ENCODE peak calls at places on chromosomes 16 and 17, in seven cellular contexts. Z is GM12878; F is CD8-positive, alpha-beta T cell; L is Peyer's patch; G is breast epithelium; D is upper lobe of right lung; U is ascending aorta. A is an unnamed sample.

GRCh38 chr17:71423871-71424546 is 696.8 kb upstream of the SOX9 start:
- DNase-seq in Z (no peak), F (no peak), L (no peak), G (no peak), D (no peak), U (no peak), A (no peak)

GRCh38 chr17:50953831-50954601 is 87.9 kb upstream of the TOB1 start:
- DNase-seq in Z (no peak), F (no peak), L (peak; percentile 51), G (no peak), D (peak; percentile 80), U (peak; percentile 63), A (peak; percentile 33)

GRCh38 chr16:6483634-6484033 is 849.0 kb upstream of the RBFOX1 start:
- DNase-seq in Z (no peak), F (no peak), L (no peak), G (no peak), D (no peak), U (no peak), A (no peak)

GRCh38 chr17:50365165-50365564 is 7.8 kb downstream of the MRPL27 start:
- DNase-seq in Z (no peak), F (no peak), L (no peak), G (no peak), D (no peak), U (no peak), A (no peak)

GRCh38 chr16:89720520-89720858 is 209 bp downstream of the VPS9D1 start:
- DNase-seq in Z (no peak), F (no peak), L (peak; percentile 82), G (no peak), D (peak; percentile 79), U (no peak), A (peak; percentile 77)

GRCh38 chr17:64736804-64737492 is 74.8 kb upstream of the SMURF2 start:
- DNase-seq in Z (no peak), F (peak; percentile 55), L (peak; percentile 79), G (no peak), D (no peak), U (no peak), A (peak; percentile 67)

GRCh38 chr17:1030684-1031557 is 34.0 kb downstream of the TIMM22 start:
- DNase-seq in Z (no peak), F (no peak), L (no peak), G (no peak), D (no peak), U (no peak), A (no peak)

GRCh38 chr16:80300876-80301275 is 239.9 kb upstream of the DYNLRB2 start:
- DNase-seq in Z (no peak), F (no peak), L (no peak), G (no peak), D (no peak), U (no peak), A (no peak)

GRCh38 chr17:338442-339192 is 14.0 kb downstream of the RPH3AL start:
- DNase-seq in Z (no peak), F (no peak), L (peak; percentile 57), G (peak; percentile 51), D (peak; percentile 65), U (no peak), A (peak; percentile 44)

GRCh38 chr17:55770220-55770870 is 19.5 kb downstream of the PCTP start:
- DNase-seq in Z (no peak), F (no peak), L (no peak), G (no peak), D (no peak), U (no peak), A (peak; percentile 57)

GRCh38 chr16:11361751-11362742 is 16.8 kb downstream of the RMI2 start:
- DNase-seq in Z (peak; percentile 45), F (peak; percentile 24), L (peak; percentile 70), G (no peak), D (peak; percentile 51), U (no peak), A (peak; percentile 36)

GRCh38 chr17:1773755-1774181 is 11.9 kb downstream of the SERPINF1 start:
- DNase-seq in Z (no peak), F (no peak), L (no peak), G (no peak), D (no peak), U (no peak), A (no peak)

GRCh38 chr17:75516255-75516618 is at the start of gene TSEN54:
- DNase-seq in Z (peak; percentile 33), F (peak; percentile 97), L (peak; percentile 98), G (peak; percentile 94), D (peak; percentile 98), U (peak; percentile 96), A (peak; percentile 94)

GRCh38 chr16:2048116-2048543 is 345 bp downstream of the TSC2 start:
- DNase-seq in Z (no peak), F (peak; percentile 22), L (peak; percentile 58), G (no peak), D (no peak), U (no peak), A (peak; percentile 27)

GRCh38 chr16:67935402-67936123 is 1.1 kb downstream of the PSMB10 start:
- DNase-seq in Z (peak; percentile 84), F (peak; percentile 93), L (peak; percentile 99), G (peak; percentile 95), D (peak; percentile 98), U (peak; percentile 96), A (peak; percentile 98)

GRCh38 chr17:49528966-49529365 is 33.9 kb downstream of the NGFR start:
- DNase-seq in Z (no peak), F (no peak), L (peak; percentile 22), G (peak; percentile 22), D (no peak), U (peak; percentile 31), A (no peak)

GRCh38 chr16:79997257-79997656 is 396.7 kb upstream of the MAF start:
- DNase-seq in Z (no peak), F (no peak), L (no peak), G (no peak), D (no peak), U (no peak), A (no peak)

GRCh38 chr16:64878964-64879363 is 242.9 kb downstream of the CDH11 start:
- DNase-seq in Z (no peak), F (no peak), L (no peak), G (no peak), D (no peak), U (no peak), A (no peak)

GRCh38 chr17:77287432-77288068 is 146.8 kb downstream of the SEC14L1 start:
- DNase-seq in Z (no peak), F (no peak), L (peak; percentile 83), G (peak; percentile 91), D (no peak), U (no peak), A (peak; percentile 94)

GRCh38 chr17:4097165-4097960 is 45.5 kb downstream of the ZZEF1 start:
- DNase-seq in Z (no peak), F (no peak), L (peak; percentile 23), G (no peak), D (no peak), U (no peak), A (no peak)

GRCh38 chr17:40903129-40903847 is 18.2 kb upstream of the KRT20 start:
- DNase-seq in Z (no peak), F (no peak), L (peak; percentile 76), G (no peak), D (no peak), U (no peak), A (peak; percentile 95)

GRCh38 chr17:79621151-79621940 is 10.5 kb upstream of the RBFOX3 start:
- DNase-seq in Z (no peak), F (no peak), L (peak; percentile 25), G (peak; percentile 28), D (peak; percentile 30), U (peak; percentile 31), A (no peak)

GRCh38 chr16:69927056-69927757 is 23.9 kb upstream of the CLEC18A start:
- DNase-seq in Z (no peak), F (no peak), L (no peak), G (no peak), D (no peak), U (peak; percentile 89), A (no peak)

GRCh38 chr17:50074227-50074626 is 18.3 kb downstream of the ITGA3 start:
- DNase-seq in Z (no peak), F (no peak), L (no peak), G (no peak), D (no peak), U (no peak), A (no peak)

GRCh38 chr16:20884240-20884556 is 16.0 kb downstream of the DCUN1D3 start:
- DNase-seq in Z (no peak), F (no peak), L (no peak), G (no peak), D (no peak), U (no peak), A (no peak)

GRCh38 chr17:64496348-64496785 is 487 bp downstream of the POLG2 start:
- DNase-seq in Z (no peak), F (no peak), L (no peak), G (no peak), D (no peak), U (no peak), A (no peak)

GRCh38 chr17:68424861-68425260 is 32.4 kb downstream of the WIPI1 start:
- DNase-seq in Z (no peak), F (no peak), L (no peak), G (peak; percentile 84), D (peak; percentile 80), U (no peak), A (peak; percentile 29)

GRCh38 chr16:26598061-26598460 is 468.7 kb upstream of the C16orf82 start:
- DNase-seq in Z (no peak), F (peak; percentile 33), L (no peak), G (no peak), D (no peak), U (no peak), A (no peak)
- H3K27ac ChIP-seq in Z (no peak overlapping the region), F (no peak overlapping the region), L (no peak overlapping the region), G (no peak overlapping the region), D (no peak overlapping the region), U (no peak overlapping the region), A (no peak overlapping the region)

DNA sequence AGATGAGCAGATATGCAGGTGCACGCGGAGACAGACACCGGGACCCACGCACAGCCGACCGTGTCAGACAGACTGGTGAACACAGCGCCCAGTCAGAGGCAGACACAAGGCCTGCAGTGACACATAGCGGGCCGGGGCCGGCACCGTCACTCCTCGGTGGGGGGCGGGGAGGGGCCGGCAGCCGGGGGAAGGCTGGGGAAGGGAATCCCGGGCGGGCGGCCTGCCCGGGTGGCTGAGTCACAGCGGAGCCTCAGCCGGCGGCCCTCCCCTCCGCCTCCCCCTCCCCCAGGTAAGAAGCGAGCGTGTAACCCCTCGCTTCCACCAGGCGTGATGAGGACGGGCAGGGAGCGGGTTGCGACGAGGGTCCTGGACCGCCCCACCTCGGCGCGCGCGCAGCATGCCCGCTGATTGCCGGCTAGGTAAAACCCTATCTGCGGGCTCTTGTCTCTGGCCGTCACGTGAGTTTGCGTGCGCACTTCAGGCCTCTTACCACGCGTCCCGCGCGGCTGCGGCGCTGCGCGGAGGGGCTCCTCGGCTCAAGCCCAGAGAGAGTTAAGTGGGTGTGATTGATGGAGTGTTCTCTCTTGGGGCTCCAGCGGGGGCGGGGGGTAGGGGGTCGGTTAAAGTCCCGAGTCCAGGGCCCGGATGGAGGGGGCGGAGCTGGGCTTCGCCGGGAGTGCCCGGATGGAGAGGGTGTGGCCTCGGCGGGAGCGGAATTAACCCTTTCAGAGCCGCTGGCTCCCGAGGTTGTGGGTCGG is 7.8 kb downstream of the KDM6B start:
- DNase-seq in Z (no peak), F (peak; percentile 97), L (peak; percentile 94), G (peak; percentile 92), D (peak; percentile 95), U (peak; percentile 97), A (peak; percentile 90)
- H3K4me1 ChIP-seq in Z (peaks cover 41% of the 10 kb centered on the region), F (peaks cover 61% of the 10 kb centered on the region), L (peaks cover 28% of the 10 kb centered on the region), G (peaks cover 13% of the 10 kb centered on the region), D (peaks cover 52% of the 10 kb centered on the region), U (peaks cover 8% of the 10 kb centered on the region), A (peaks cover 20% of the 10 kb centered on the region)

GRCh38 chr17:29565643-29566472 is 979 bp downstream of the ABHD15 start:
- DNase-seq in Z (no peak), F (peak; percentile 60), L (peak; percentile 84), G (peak; percentile 51), D (peak; percentile 83), U (no peak), A (peak; percentile 86)
- H3K27ac ChIP-seq in Z (peak overlapping the region; percentile 50), F (peak overlapping the region; percentile 46), L (peak overlapping the region; percentile 94), G (no peak overlapping the region), D (peak overlapping the region; percentile 81), U (peak overlapping the region; percentile 41), A (peak overlapping the region; percentile 97)

GRCh38 chr17:78383725-78384471 is 5.4 kb downstream of the PGS1 start:
- DNase-seq in Z (peak; percentile 74), F (peak; percentile 16), L (peak; percentile 85), G (no peak), D (peak; percentile 90), U (peak; percentile 98), A (no peak)
- H3K4me1 ChIP-seq in Z (peaks cover 84% of the 10 kb centered on the region), F (peaks cover 92% of the 10 kb centered on the region), L (peaks cover 36% of the 10 kb centered on the region), G (peaks cover 3% of the 10 kb centered on the region), D (peaks cover 97% of the 10 kb centered on the region), U (peaks cover 29% of the 10 kb centered on the region), A (peaks cover 36% of the 10 kb centered on the region)